ENCODE peak calls at places on chromosomes 6 and 20, in nine cellular contexts. M, B, E, P, V, J, Z, I and Y are unnamed samples.

GRCh38 chr6:12033770-12034169 is 21.7 kb downstream of the HIVEP1 start:
- DNase-seq in E (peak; percentile 68), J (no peak), M (peak; percentile 81), V (no peak), B (peak; percentile 64), I (peak; percentile 74), P (no peak), Z (no peak), Y (peak; percentile 68)

GRCh38 chr6:39419607-39420006 is 97.1 kb upstream of the KCNK16 start:
- DNase-seq in M (no peak), B (no peak), Z (no peak), J (no peak), E (no peak), V (no peak), P (no peak), I (no peak), Y (no peak)

GRCh38 chr6:91462236-91462635 is 875.4 kb upstream of the MAP3K7 start:
- DNase-seq in P (no peak), M (no peak), V (no peak), E (peak; percentile 83), J (no peak), I (no peak), Z (no peak), B (no peak), Y (no peak)

GRCh38 chr20:21511850-21512633 is 1.8 kb downstream of the NKX2-2 start:
- DNase-seq in B (no peak), V (no peak), E (no peak), I (no peak), J (no peak), M (no peak), Z (peak; percentile 72), P (peak; percentile 45), Y (no peak)

GRCh38 chr6:15752820-15753219 is 90.0 kb upstream of the DTNBP1 start:
- DNase-seq in Z (no peak), V (no peak), B (no peak), E (no peak), I (no peak), J (no peak), P (no peak), M (peak; percentile 23), Y (peak; percentile 39)

GRCh38 chr6:116384727-116385461 is 14.1 kb downstream of the DSE start:
- DNase-seq in M (no peak), Z (no peak), V (no peak), E (no peak), J (no peak), P (no peak), I (no peak), B (no peak), Y (no peak)

GRCh38 chr20:13220857-13221297 is at the start of gene ISM1:
- DNase-seq in Z (peak; percentile 77), J (peak; percentile 62), V (peak; percentile 18), I (no peak), M (no peak), B (no peak), P (peak; percentile 48), E (peak; percentile 2), Y (peak; percentile 6)

GRCh38 chr20:48971956-48972355 is 50.4 kb downstream of the ARFGEF2 start:
- DNase-seq in B (no peak), E (no peak), J (no peak), M (no peak), Z (no peak), V (no peak), I (no peak), P (no peak), Y (no peak)

GRCh38 chr6:130975325-130975724 is 87.7 kb downstream of the EPB41L2 start:
- DNase-seq in I (no peak), P (no peak), J (no peak), E (peak; percentile 51), B (no peak), Z (no peak), M (peak; percentile 29), V (no peak), Y (peak; percentile 53)

GRCh38 chr6:96917098-96917497 is 7.4 kb upstream of the KLHL32 start:
- DNase-seq in M (no peak), J (no peak), E (no peak), Z (no peak), V (no peak), I (no peak), P (no peak), B (no peak), Y (no peak)

GRCh38 chr6:109484161-109484560 is 1.1 kb upstream of the ZBTB24 start:
- DNase-seq in V (no peak), I (peak; percentile 30), P (no peak), Z (no peak), E (peak; percentile 25), J (no peak), M (no peak), B (no peak), Y (no peak)

GRCh38 chr6:7721654-7722053 is 4.2 kb upstream of the BMP6 start:
- DNase-seq in E (no peak), Z (no peak), M (peak; percentile 69), J (no peak), P (no peak), V (no peak), B (peak; percentile 73), I (peak; percentile 69), Y (peak; percentile 68)

GRCh38 chr6:79544939-79545450 is 7.8 kb upstream of the LCA5 start:
- DNase-seq in J (no peak), P (peak; percentile 67), I (peak; percentile 97), Z (no peak), M (peak; percentile 100), B (peak; percentile 100), E (peak; percentile 100), V (peak; percentile 74), Y (peak; percentile 99)

GRCh38 chr6:35299674-35300073 is 2.1 kb downstream of the DEF6 start:
- DNase-seq in M (no peak), Z (no peak), E (no peak), P (peak; percentile 67), B (no peak), V (no peak), J (peak; percentile 58), I (no peak), Y (no peak)

GRCh38 chr6:149060300-149060984 is 257.1 kb upstream of the TAB2 start:
- DNase-seq in E (no peak), Z (peak; percentile 37), I (no peak), V (no peak), P (peak; percentile 52), B (peak; percentile 39), M (no peak), J (peak; percentile 67), Y (no peak)

GRCh38 chr6:147106759-147107401 is 97.3 kb upstream of the STXBP5 start:
- DNase-seq in Z (no peak), I (peak; percentile 55), M (peak; percentile 69), V (no peak), J (no peak), B (peak; percentile 82), E (peak; percentile 52), P (no peak), Y (peak; percentile 60)

GRCh38 chr6:83861077-83861476 is 1.6 kb downstream of the CYB5R4 start:
- DNase-seq in E (no peak), V (no peak), P (no peak), B (no peak), I (no peak), J (no peak), M (no peak), Z (no peak), Y (no peak)

GRCh38 chr6:32968093-32968769 is at the start of gene BRD2:
- DNase-seq in V (peak; percentile 98), J (peak; percentile 97), B (peak; percentile 98), P (peak; percentile 96), Z (peak; percentile 99), E (peak; percentile 93), I (peak; percentile 96), M (peak; percentile 97), Y (peak; percentile 98)

GRCh38 chr6:31402324-31403282 is 792 bp upstream of the MICA start:
- DNase-seq in Z (no peak), P (no peak), B (peak; percentile 35), J (peak; percentile 54), E (peak; percentile 39), M (peak; percentile 18), I (peak; percentile 24), V (no peak), Y (peak; percentile 20)

GRCh38 chr20:38873050-38873581 is 53.1 kb upstream of the FAM83D start:
- DNase-seq in E (no peak), J (peak; percentile 81), P (no peak), M (no peak), I (no peak), V (no peak), B (no peak), Z (no peak), Y (no peak)
- H3K4me3 ChIP-seq in E (no peak overlapping the region), J (peak overlapping the region; percentile 31), P (no peak overlapping the region), M (no peak overlapping the region), I (no peak overlapping the region), V (no peak overlapping the region), B (no peak overlapping the region), Z (no peak overlapping the region), Y (no peak overlapping the region)

GRCh38 chr6:63307581-63308246 is 12.1 kb downstream of the LGSN start:
- DNase-seq in I (peak; percentile 74), B (peak; percentile 70), V (no peak), P (no peak), M (peak; percentile 70), J (no peak), E (peak; percentile 11), Z (no peak), Y (peak; percentile 69)
- TF ChIP-seq CTCF in I (peak; percentile 67), B (peak; percentile 64), V (no peak), P (peak; percentile 22), M (peak; percentile 65), J (no peak), E (peak; percentile 55), Z (no peak), Y (peak; percentile 64)

GRCh38 chr20:62686869-62687830 is 21.5 kb upstream of the NTSR1 start:
- DNase-seq in V (no peak), J (no peak), Z (peak; percentile 63), B (no peak), P (no peak), M (no peak), I (no peak), E (no peak), Y (no peak)

GRCh38 chr20:62683136-62683535 is 25.5 kb upstream of the NTSR1 start:
- DNase-seq in I (no peak), M (no peak), P (no peak), E (no peak), Z (no peak), J (no peak), V (no peak), B (no peak), Y (no peak)

GRCh38 chr20:62684986-62685385 is 23.6 kb upstream of the NTSR1 start:
- DNase-seq in Z (peak; percentile 21), P (no peak), M (no peak), J (no peak), V (no peak), E (no peak), B (no peak), I (no peak), Y (no peak)

GRCh38 chr20:62688083-62688482 is 20.6 kb upstream of the NTSR1 start:
- DNase-seq in B (no peak), E (no peak), I (no peak), P (no peak), Z (peak; percentile 43), J (no peak), M (no peak), V (no peak), Y (no peak)

GRCh38 chr20:62685781-62686555 is 22.7 kb upstream of the NTSR1 start:
- DNase-seq in Z (peak; percentile 31), E (no peak), V (no peak), P (peak; percentile 85), J (no peak), I (no peak), B (no peak), M (no peak), Y (no peak)
- H3K4me3 ChIP-seq in Z (no peak overlapping the region), E (no peak overlapping the region), V (no peak overlapping the region), P (no peak overlapping the region), J (no peak overlapping the region), I (no peak overlapping the region), B (no peak overlapping the region), M (no peak overlapping the region), Y (no peak overlapping the region)

GRCh38 chr20:44576297-44576696 is 6.1 kb upstream of the PKIG start:
- DNase-seq in Z (no peak), B (peak; percentile 82), E (peak; percentile 32), V (no peak), P (no peak), I (peak; percentile 65), J (no peak), M (peak; percentile 67), Y (peak; percentile 70)
- TF ChIP-seq CTCF in Z (no peak), B (peak; percentile 67), E (peak; percentile 35), V (peak; percentile 18), P (peak; percentile 32), I (peak; percentile 40), J (no peak), M (peak; percentile 48), Y (peak; percentile 42)